ENCODE peak calls at places on chromosomes 5 and 9, in five cellular contexts. C is GM12878; H is right cardiac atrium; L is tibial artery; W is CD8-positive, alpha-beta memory T cell. N is an unnamed sample. For H3K4me1 and H3K9me3, the result is how much of the 10 kb centered on the place peaks cover.

GRCh38 chr5:16794381-16794913 is 141.6 kb downstream of the MYO10 start:
- DNase-seq in H (no peak), L (no peak), C (no peak), W (no peak), N (no peak)

GRCh38 chr5:71600783-71601182 is 13.6 kb downstream of the MCCC2 start:
- DNase-seq in W (no peak), L (no peak), C (no peak), H (no peak), N (no peak)

GRCh38 chr5:169668732-169669131 is 31.7 kb downstream of the DOCK2 start:
- DNase-seq in L (no peak), H (no peak), W (no peak), C (no peak), N (no peak)

GRCh38 chr5:10420926-10421325 is 20.8 kb upstream of the ROPN1L start:
- DNase-seq in C (no peak), H (no peak), L (no peak), W (no peak), N (no peak)

GRCh38 chr5:173663810-173664526 is 47.5 kb upstream of the BOD1 start:
- DNase-seq in L (peak), C (no peak), W (no peak), H (peak), N (peak)

GRCh38 chr9:37410354-37410861 is 12.1 kb upstream of the GRHPR start:
- DNase-seq in L (no peak), H (no peak), C (no peak), W (no peak), N (no peak)

GRCh38 chr5:142617416-142617815 is 68.5 kb downstream of the FGF1 start:
- DNase-seq in C (no peak), L (no peak), H (no peak), W (no peak), N (no peak)

GRCh38 chr5:10333154-10334006 is 20.1 kb upstream of the MARCHF6 start:
- DNase-seq in L (no peak), W (no peak), H (peak), C (no peak), N (no peak)

GRCh38 chr5:114369680-114370417 is 8.0 kb downstream of the KCNN2 start:
- DNase-seq in W (no peak), H (no peak), C (no peak), L (no peak), N (no peak)

GRCh38 chr9:132597073-132597775 is 14.8 kb downstream of the BARHL1 start:
- DNase-seq in W (no peak), L (peak), C (no peak), H (peak), N (no peak)

GRCh38 chr5:33556330-33557328 is 115.9 kb downstream of the TARS1 start:
- DNase-seq in L (no peak), H (no peak), W (no peak), C (no peak), N (no peak)

GRCh38 chr5:154521756-154522155 is 43.7 kb upstream of the HAND1 start:
- DNase-seq in H (no peak), C (no peak), L (no peak), W (no peak), N (no peak)

GRCh38 chr9:38228331-38229122 is 159.5 kb upstream of the SHB start:
- DNase-seq in W (no peak), L (no peak), C (no peak), H (no peak), N (peak)

GRCh38 chr9:126919193-126919592 is 4.6 kb downstream of the RALGPS1 start:
- DNase-seq in L (no peak), W (no peak), C (no peak), H (no peak), N (no peak)

GRCh38 chr9:73863924-73864323 is 633.2 kb upstream of the RORB start:
- DNase-seq in W (no peak), H (no peak), L (no peak), C (no peak), N (no peak)

GRCh38 chr9:9170735-9171134 is 1371.2 kb upstream of the DMAC1 start:
- DNase-seq in W (no peak), H (no peak), L (no peak), C (no peak), N (no peak)

GRCh38 chr9:16221350-16221749 is 649.1 kb downstream of the BNC2 start:
- DNase-seq in W (no peak), C (no peak), L (peak), H (peak), N (peak)

GRCh38 chr9:120579139-120579749 is 723 bp downstream of the CDK5RAP2 start:
- DNase-seq in W (no peak), L (no peak), H (no peak), C (no peak), N (no peak)

GRCh38 chr9:98415782-98416181 is 160.3 kb upstream of the TBC1D2 start:
- DNase-seq in W (no peak), C (no peak), H (no peak), L (no peak), N (no peak)

GRCh38 chr9:69740872-69741505 is 18.8 kb downstream of the PTAR1 start:
- DNase-seq in H (no peak), W (no peak), C (no peak), L (no peak), N (no peak)

GRCh38 chr5:143008809-143009521 is 238.8 kb downstream of the ARHGAP26 start:
- DNase-seq in H (no peak), L (peak), C (peak), W (peak), N (no peak)

GRCh38 chr5:124783794-124784193 is 37.4 kb upstream of the ZNF608 start:
- DNase-seq in C (no peak), H (no peak), W (no peak), L (no peak), N (no peak)

GRCh38 chr5:131758520-131758900 is 38.3 kb downstream of the FNIP1 start:
- DNase-seq in C (no peak), L (no peak), W (no peak), H (no peak), N (no peak)

GRCh38 chr5:131757830-131758519 is 38.8 kb downstream of the FNIP1 start:
- DNase-seq in L (no peak), H (no peak), C (no peak), W (no peak), N (no peak)

GRCh38 chr5:131763968-131764367 is 32.8 kb downstream of the FNIP1 start:
- DNase-seq in C (no peak), L (no peak), H (no peak), W (no peak), N (no peak)

GRCh38 chr5:131759704-131760103 is 37.1 kb downstream of the FNIP1 start:
- DNase-seq in C (no peak), H (no peak), W (no peak), L (no peak), N (no peak)

DNA sequence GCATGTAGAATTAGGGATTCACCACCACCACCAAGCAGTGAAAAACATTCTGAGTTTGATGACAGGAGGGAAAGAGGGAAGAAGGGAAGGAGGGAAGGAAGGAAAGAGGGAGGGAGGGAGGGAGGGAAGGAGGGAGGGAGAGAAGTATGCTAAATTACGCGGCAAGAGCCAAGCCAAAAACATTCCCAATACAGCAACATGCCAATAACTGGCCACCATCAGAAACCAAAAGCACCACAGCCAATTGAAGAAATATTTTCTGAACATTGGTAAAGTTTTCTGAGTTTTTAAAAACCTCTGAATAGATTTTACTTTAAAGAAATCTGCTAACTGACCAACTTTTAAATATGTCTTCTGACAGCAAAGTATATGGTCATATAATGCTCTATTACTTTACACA is 36.0 kb downstream of the FNIP1 start:
- DNase-seq in L (no peak), C (no peak), W (no peak), H (no peak), N (no peak)
- H3K4me1 ChIP-seq in L (under half), C (under half), W (under half), H (under half), N (under half)

GRCh38 chr5:179820127-179820482 is 600 bp upstream of the SQSTM1 start:
- DNase-seq in H (peak), W (no peak), C (no peak), L (no peak), N (no peak)

GRCh38 chr5:179820483-179821297 is at the start of gene SQSTM1:
- DNase-seq in L (peak), W (peak), C (no peak), H (peak), N (peak)

GRCh38 chr5:179817071-179817840 is 3.4 kb upstream of the SQSTM1 start:
- DNase-seq in C (no peak), W (no peak), H (peak), L (no peak), N (no peak)

GRCh38 chr5:179819296-179820126 is 1.2 kb upstream of the SQSTM1 start:
- DNase-seq in L (peak), H (peak), C (no peak), W (peak), N (peak)

DNA sequence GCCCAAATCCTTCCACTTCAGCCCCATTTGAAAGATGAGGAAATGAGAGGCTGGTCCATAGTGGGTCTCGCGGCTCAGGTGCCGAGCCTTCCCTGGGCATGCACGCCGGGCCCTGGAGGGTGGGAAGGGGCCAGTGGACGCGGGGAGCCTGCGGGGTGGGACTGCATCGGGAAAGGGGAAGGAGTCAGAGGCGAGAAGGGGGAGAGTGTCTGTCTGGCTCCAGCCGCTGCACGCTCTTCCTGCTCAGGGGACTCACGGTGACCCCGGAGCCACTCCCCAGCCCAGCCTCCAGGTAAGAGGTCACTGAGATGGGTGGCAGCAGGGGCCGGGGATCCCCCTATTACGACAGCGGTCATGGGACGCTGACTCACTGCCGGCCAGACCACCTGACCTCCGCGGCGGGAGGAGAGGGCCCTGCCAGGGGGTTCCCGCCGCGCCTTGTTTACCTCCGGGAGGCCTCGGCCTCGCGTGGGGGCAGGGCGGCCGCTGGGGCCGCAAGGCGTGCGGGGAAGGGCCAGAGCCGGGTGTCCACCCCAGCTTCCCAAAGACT is 1.9 kb upstream of the SQSTM1 start:
- DNase-seq in C (peak), L (peak), W (peak), H (peak), N (peak)
- H3K4me3 ChIP-seq in C (peak), L (peak), W (peak), H (peak), N (peak)

GRCh38 chr9:84671651-84672467 is 2.3 kb downstream of the NTRK2 start:
- DNase-seq in H (peak), L (no peak), C (no peak), W (no peak), N (no peak)

GRCh38 chr9:84679571-84679970 is 10.0 kb downstream of the NTRK2 start:
- DNase-seq in L (no peak), H (no peak), C (no peak), W (no peak), N (no peak)

GRCh38 chr9:84673806-84674205 is 4.3 kb downstream of the NTRK2 start:
- DNase-seq in L (no peak), C (no peak), W (no peak), H (no peak), N (no peak)

DNA sequence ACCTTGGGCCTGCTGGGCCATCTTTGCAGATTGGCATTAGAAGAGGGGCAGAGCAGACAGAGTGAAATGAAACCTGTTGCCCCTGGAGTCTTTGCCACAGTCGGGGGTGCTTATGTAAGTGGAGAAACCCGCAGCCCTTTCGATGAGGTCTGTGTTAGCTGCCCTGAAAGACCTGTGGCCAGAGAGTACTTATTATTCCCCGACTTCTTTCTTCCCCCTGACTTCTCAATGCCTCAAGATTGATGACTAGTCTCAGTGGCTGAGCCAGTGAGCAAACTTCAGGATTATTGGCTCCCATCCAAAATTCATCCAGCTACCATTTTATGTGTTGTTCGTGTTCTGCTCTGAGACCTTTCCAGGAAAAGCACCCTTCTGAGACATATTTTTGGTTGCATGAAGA is 7.6 kb downstream of the NTRK2 start:
- DNase-seq in L (no peak), C (no peak), H (no peak), W (no peak), N (no peak)
- H3K9me3 ChIP-seq in L (under half), C (under half), H (under half), W (under half), N (under half)

GRCh38 chr9:136112541-136112940 is 6.1 kb downstream of the TMEM250 start:
- DNase-seq in W (no peak), C (no peak), L (no peak), H (no peak), N (no peak)
- H3K4me1 ChIP-seq in W (half or more), C (under half), L (under half), H (under half), N (under half)

DNA sequence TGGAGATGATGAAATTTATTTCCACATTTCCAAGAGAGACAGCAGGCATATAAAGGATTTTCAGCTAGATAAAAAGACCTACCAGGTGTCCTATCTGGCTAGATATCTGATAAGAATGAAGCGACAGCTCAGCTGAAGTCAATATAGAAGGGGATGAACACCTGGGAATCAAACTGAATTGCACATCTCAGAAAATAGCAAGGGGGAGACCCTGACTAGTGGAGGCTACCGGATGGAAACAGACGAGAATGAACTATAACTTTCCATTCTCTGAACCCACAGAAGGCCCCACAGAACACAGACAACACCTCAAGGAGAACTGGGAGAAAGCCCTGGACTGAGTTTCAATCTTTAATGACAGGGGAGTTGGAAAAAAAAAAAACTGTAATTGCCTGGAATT is 51.1 kb downstream of the CPLANE1 start:
- DNase-seq in L (no peak), C (no peak), H (no peak), W (no peak), N (no peak)
- H3K4me3 ChIP-seq in L (no peak), C (peak), H (no peak), W (peak), N (no peak)

DNA sequence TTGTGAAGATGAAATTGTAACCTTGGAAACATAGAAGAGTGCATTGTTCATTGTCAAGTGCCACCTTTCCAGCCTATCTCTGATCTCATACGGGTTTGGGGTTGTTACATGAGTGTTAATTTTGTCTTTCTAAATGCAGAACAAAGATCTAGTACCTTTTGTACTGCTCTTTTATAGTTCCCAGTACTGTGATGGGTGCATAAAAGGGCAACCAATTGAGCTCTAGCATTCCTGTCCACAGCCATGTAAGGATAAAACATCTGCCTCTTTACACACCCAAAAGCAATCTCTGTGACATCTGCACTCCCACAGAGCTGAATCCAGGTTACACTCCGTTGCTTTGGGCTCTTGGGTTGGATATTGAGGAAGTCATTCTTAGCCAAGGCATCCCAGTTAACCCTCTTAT is 255.2 kb downstream of the SGCD start:
- DNase-seq in W (no peak), H (no peak), L (no peak), C (no peak), N (no peak)
- H3K9me3 ChIP-seq in W (under half), H (under half), L (under half), C (under half), N (under half)

GRCh38 chr9:105399117-105399516 is 48.7 kb upstream of the FSD1L start:
- DNase-seq in W (no peak), L (no peak), C (no peak), H (no peak), N (no peak)
- H3K4me1 ChIP-seq in W (under half), L (under half), C (under half), H (under half), N (under half)

GRCh38 chr5:177349362-177349647 is 2.2 kb downstream of the LMAN2 start:
- DNase-seq in W (no peak), L (no peak), C (no peak), H (no peak), N (no peak)
- H3K4me3 ChIP-seq in W (no peak), L (no peak), C (peak), H (no peak), N (no peak)

GRCh38 chr5:2697446-2698200 is 53.9 kb downstream of the IRX2 start:
- DNase-seq in C (no peak), L (no peak), W (no peak), H (no peak), N (no peak)

GRCh38 chr5:2698581-2698980 is 52.9 kb downstream of the IRX2 start:
- DNase-seq in H (no peak), L (no peak), C (no peak), W (no peak), N (no peak)

GRCh38 chr5:2695200-2695891 is 56.1 kb downstream of the IRX2 start:
- DNase-seq in C (no peak), W (no peak), H (no peak), L (no peak), N (no peak)

GRCh38 chr5:2697041-2697440 is 54.4 kb downstream of the IRX2 start:
- DNase-seq in H (no peak), L (no peak), C (no peak), W (no peak), N (no peak)

DNA sequence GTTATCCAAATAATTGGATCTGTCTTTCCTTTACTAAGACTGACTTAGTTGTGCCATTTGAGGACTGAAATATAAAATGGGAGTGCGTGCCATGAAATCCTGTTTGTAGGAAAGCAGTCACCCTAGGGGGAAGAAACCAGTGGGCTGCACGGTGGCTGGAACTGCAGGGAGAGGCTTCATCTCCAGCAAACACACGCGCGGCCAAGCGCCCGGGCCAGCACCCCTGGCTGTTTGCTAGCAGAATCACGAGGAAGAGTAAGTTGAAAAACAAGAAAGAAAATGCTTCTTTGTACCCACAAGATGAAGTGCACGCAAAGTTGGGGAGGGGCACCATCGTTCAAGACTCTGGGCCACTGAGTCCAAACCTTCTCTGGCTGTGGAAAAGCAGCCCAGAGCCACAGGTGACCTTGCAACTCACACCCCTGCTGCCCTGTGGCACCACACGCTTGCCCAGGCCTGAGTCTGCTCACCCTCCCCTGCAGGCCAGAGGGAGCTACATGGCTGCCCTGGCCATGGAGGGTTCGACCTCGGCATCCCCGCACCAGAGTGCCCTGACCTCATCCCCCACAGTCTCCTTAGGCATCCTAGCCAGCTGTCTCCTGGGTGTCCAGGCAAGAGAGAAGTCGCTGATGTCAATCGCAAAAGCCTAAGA is 55.2 kb downstream of the IRX2 start:
- DNase-seq in L (no peak), C (no peak), W (no peak), H (no peak), N (no peak)
- H3K9me3 ChIP-seq in L (under half), C (under half), W (under half), H (under half), N (under half)